ENCODE peak calls at places on chromosomes 2 and 18, in nine cellular contexts. M is left ventricle myocardium inferior; J is amygdala; G is HFFc6; H is hypothalamus; Y is RPMI8226; D is activated CD4-positive, CD25-positive, alpha-beta regulatory T cell treated with anti-CD3 and anti-CD28 coated beads, Interleukin-2, amount 50 U/mL, for 72 hours; A is AG20443; O is NCI-H2081. C is an unnamed sample.
A peak's percentile ranks its signal among the peaks of the same experiment; 100 is the strongest.

GRCh38 chr18:50802133-50802532 is 17.7 kb downstream of the MRO start:
- DNase-seq in Y (no peak), O (no peak), J (no peak), M (no peak), H (no peak), G (no peak), A (no peak), D (no peak), C (no peak)

GRCh38 chr2:135773917-135774316 is 32.3 kb downstream of the UBXN4 start:
- DNase-seq in M (no peak), J (no peak), D (no peak), H (no peak), A (no peak), O (no peak), Y (no peak), G (peak; percentile 24), C (no peak)

GRCh38 chr18:79903071-79903635 is 48.3 kb downstream of the SLC66A2 start:
- DNase-seq in M (no peak), H (no peak), A (no peak), Y (no peak), O (no peak), D (no peak), J (no peak), G (no peak), C (no peak)

GRCh38 chr2:12605936-12606335 is 110.8 kb upstream of the TRIB2 start:
- DNase-seq in O (no peak), D (no peak), A (no peak), H (no peak), J (no peak), M (no peak), G (no peak), Y (no peak), C (no peak)

GRCh38 chr18:23689616-23690504 is 607 bp downstream of the LAMA3 start:
- DNase-seq in H (no peak), Y (no peak), A (no peak), D (peak; percentile 34), O (no peak), G (no peak), J (no peak), M (peak; percentile 18), C (no peak)

GRCh38 chr18:74498712-74499629 is 2.8 kb downstream of the CNDP2 start:
- DNase-seq in H (peak; percentile 60), J (peak; percentile 29), G (no peak), D (peak; percentile 73), Y (peak; percentile 91), A (no peak), O (no peak), M (no peak), C (no peak)

GRCh38 chr2:112092286-112093041 is 37.4 kb downstream of the TMEM87B start:
- DNase-seq in H (no peak), O (no peak), D (no peak), M (no peak), Y (no peak), J (no peak), A (peak; percentile 70), G (peak; percentile 55), C (peak; percentile 74)

GRCh38 chr2:144374163-144374661 is 145.7 kb downstream of the ZEB2 start:
- DNase-seq in Y (no peak), M (no peak), H (no peak), G (no peak), O (no peak), D (no peak), J (no peak), A (no peak), C (no peak)

GRCh38 chr18:58599106-58599505 is 29.8 kb downstream of the ALPK2 start:
- DNase-seq in A (no peak), D (no peak), G (peak; percentile 58), H (no peak), J (no peak), O (no peak), Y (no peak), M (no peak), C (no peak)

GRCh38 chr2:39730685-39731302 is 48.3 kb downstream of the THUMPD2 start:
- DNase-seq in J (no peak), A (no peak), Y (peak; percentile 41), M (no peak), G (peak; percentile 40), O (peak; percentile 32), D (no peak), H (no peak), C (peak; percentile 17)

GRCh38 chr18:52236134-52236533 is 103.9 kb upstream of the DCC start:
- DNase-seq in A (peak; percentile 41), O (no peak), Y (no peak), J (no peak), H (no peak), G (no peak), D (no peak), M (no peak), C (peak; percentile 44)

GRCh38 chr2:112623913-112624777 is 21.6 kb upstream of the SLC20A1 start:
- DNase-seq in D (no peak), Y (peak; percentile 40), H (no peak), O (no peak), M (peak; percentile 29), A (peak; percentile 80), J (no peak), G (peak; percentile 84), C (peak; percentile 70)

GRCh38 chr2:45166229-45166890 is 157.1 kb upstream of the SIX2 start:
- DNase-seq in G (no peak), A (no peak), J (no peak), M (no peak), D (no peak), Y (no peak), O (no peak), H (no peak), C (no peak)

GRCh38 chr2:165803123-165803760 is 9.2 kb upstream of the GALNT3 start:
- DNase-seq in D (no peak), O (no peak), J (no peak), M (no peak), A (no peak), G (no peak), Y (no peak), H (no peak), C (no peak)

GRCh38 chr18:76689646-76690264 is 132.6 kb upstream of the ZNF236 start:
- DNase-seq in M (no peak), A (no peak), D (no peak), H (no peak), J (no peak), Y (peak; percentile 27), G (no peak), O (no peak), C (no peak)

GRCh38 chr2:66701656-66702055 is 266.7 kb downstream of the MEIS1 start:
- DNase-seq in J (no peak), Y (no peak), M (no peak), G (no peak), O (no peak), D (no peak), A (no peak), H (no peak), C (no peak)

GRCh38 chr2:6425037-6425436 is 440.7 kb downstream of the CMPK2 start:
- DNase-seq in A (no peak), M (no peak), J (no peak), G (no peak), H (no peak), O (no peak), D (no peak), Y (no peak), C (no peak)

GRCh38 chr2:214651451-214651850 is 158.0 kb downstream of the BARD1 start:
- DNase-seq in Y (no peak), D (no peak), G (no peak), H (no peak), O (no peak), A (peak; percentile 22), J (no peak), M (no peak), C (no peak)

GRCh38 chr2:74863802-74864248 is 29.9 kb downstream of the HK2 start:
- DNase-seq in Y (no peak), D (no peak), A (no peak), G (no peak), J (no peak), H (no peak), M (no peak), O (no peak), C (no peak)

GRCh38 chr18:23300211-23300887 is 152.7 kb upstream of the RIOK3 start:
- DNase-seq in G (no peak), O (no peak), D (no peak), M (no peak), H (no peak), J (no peak), A (no peak), Y (no peak), C (no peak)

GRCh38 chr2:74843371-74844298 is 9.7 kb downstream of the HK2 start:
- DNase-seq in M (no peak), J (no peak), H (no peak), G (peak; percentile 64), D (no peak), A (peak; percentile 63), Y (peak; percentile 71), O (no peak), C (peak; percentile 61)

GRCh38 chr18:31102941-31103340 is 720 bp upstream of the DSC2 start:
- DNase-seq in H (no peak), D (no peak), O (no peak), G (no peak), Y (no peak), A (no peak), J (no peak), M (no peak), C (no peak)

GRCh38 chr18:31648966-31649429 is 35.4 kb downstream of the B4GALT6 start:
- DNase-seq in M (no peak), D (no peak), Y (no peak), G (peak; percentile 7), A (peak; percentile 21), H (no peak), O (no peak), J (no peak), C (peak; percentile 37)

GRCh38 chr2:127193948-127194267 is 26.2 kb downstream of the CYP27C1 start:
- DNase-seq in A (peak; percentile 78), O (no peak), M (no peak), D (no peak), J (no peak), H (no peak), Y (no peak), G (peak; percentile 26), C (peak; percentile 79)

GRCh38 chr2:152647417-152648010 is 69.7 kb downstream of the PRPF40A start:
- DNase-seq in D (no peak), G (no peak), M (peak; percentile 63), J (peak; percentile 36), H (peak; percentile 21), A (peak; percentile 38), O (peak; percentile 21), Y (no peak), C (peak; percentile 40)

GRCh38 chr18:10119991-10120390 is 206.2 kb downstream of the VAPA start:
- DNase-seq in A (no peak), J (no peak), D (no peak), M (no peak), G (no peak), O (no peak), Y (no peak), H (no peak), C (no peak)

GRCh38 chr2:241636182-241636982 is 576 bp downstream of the THAP4 start:
- DNase-seq in D (peak; percentile 56), G (no peak), J (no peak), M (peak; percentile 32), O (no peak), A (peak; percentile 76), Y (peak; percentile 51), H (peak; percentile 61), C (peak; percentile 43)

GRCh38 chr2:176090870-176091269 is 1.7 kb upstream of the HOXD13 start:
- DNase-seq in H (no peak), M (no peak), O (no peak), A (no peak), D (no peak), J (no peak), Y (no peak), G (no peak), C (no peak)

GRCh38 chr18:3610188-3610708 is 160.3 kb downstream of the TGIF1 start:
- DNase-seq in Y (no peak), M (no peak), H (no peak), O (no peak), A (no peak), D (no peak), J (no peak), G (no peak), C (no peak)

GRCh38 chr2:69546646-69547045 is 96.9 kb downstream of the AAK1 start:
- DNase-seq in J (no peak), D (no peak), O (no peak), Y (no peak), H (no peak), M (no peak), G (no peak), A (no peak), C (no peak)

GRCh38 chr2:54059504-54059903 is 55.9 kb upstream of the ACYP2 start:
- DNase-seq in Y (no peak), M (no peak), G (no peak), H (no peak), A (peak; percentile 20), O (no peak), D (no peak), J (no peak), C (peak; percentile 21)

C was measured in AG08395.